ENCODE peak calls at places on chromosomes 5 and 9, in five cellular contexts. One of them, this sample, is unnamed.

GRCh38 chr9:114938687-114939575 is 8.5 kb upstream of the TNFSF8 start:
- DNase-seq in PC-9: no peak
- DNase-seq in fibroblast of lung: peak
- DNase-seq in GM23248: peak
- DNase-seq in HCT116: no peak
- DNase-seq in this sample: peak

GRCh38 chr9:120868676-120869359 is 8.2 kb downstream of the PHF19 start:
- DNase-seq in PC-9: peak
- DNase-seq in fibroblast of lung: peak
- DNase-seq in GM23248: peak
- DNase-seq in HCT116: peak
- DNase-seq in this sample: peak

GRCh38 chr5:92909545-92909962 is 671.5 kb downstream of the NR2F1-AS1 start:
- DNase-seq in PC-9: no peak
- DNase-seq in fibroblast of lung: peak
- DNase-seq in GM23248: peak
- DNase-seq in HCT116: no peak
- DNase-seq in this sample: peak

GRCh38 chr9:135507104-135508035 is 6.9 kb downstream of the MRPS2 start:
- DNase-seq in PC-9: no peak
- DNase-seq in fibroblast of lung: no peak
- DNase-seq in GM23248: no peak
- DNase-seq in HCT116: no peak
- DNase-seq in this sample: no peak

GRCh38 chr9:8208465-8208864 is 408.9 kb upstream of the DMAC1 start:
- DNase-seq in PC-9: no peak
- DNase-seq in fibroblast of lung: peak
- DNase-seq in GM23248: no peak
- DNase-seq in HCT116: no peak
- DNase-seq in this sample: no peak

GRCh38 chr9:34518110-34518616 is 4.6 kb downstream of the ENHO start:
- DNase-seq in PC-9: no peak
- DNase-seq in fibroblast of lung: no peak
- DNase-seq in GM23248: no peak
- DNase-seq in HCT116: no peak
- DNase-seq in this sample: no peak

GRCh38 chr5:44663991-44664710 is 144.6 kb upstream of the MRPS30 start:
- DNase-seq in PC-9: no peak
- DNase-seq in fibroblast of lung: no peak
- DNase-seq in GM23248: no peak
- DNase-seq in HCT116: no peak
- DNase-seq in this sample: no peak

GRCh38 chr9:23621924-23622323 is 204.1 kb downstream of the ELAVL2 start:
- DNase-seq in PC-9: no peak
- DNase-seq in fibroblast of lung: no peak
- DNase-seq in GM23248: no peak
- DNase-seq in HCT116: no peak
- DNase-seq in this sample: peak

GRCh38 chr5:171369056-171369455 is 18.6 kb upstream of the NPM1 start:
- DNase-seq in PC-9: no peak
- DNase-seq in fibroblast of lung: no peak
- DNase-seq in GM23248: no peak
- DNase-seq in HCT116: no peak
- DNase-seq in this sample: no peak

GRCh38 chr9:127426756-127427155 is 2.6 kb downstream of the ZNF79 start:
- DNase-seq in PC-9: no peak
- DNase-seq in fibroblast of lung: no peak
- DNase-seq in GM23248: no peak
- DNase-seq in HCT116: no peak
- DNase-seq in this sample: no peak

GRCh38 chr5:95734156-95734555 is 3.0 kb downstream of the RHOBTB3 start:
- DNase-seq in PC-9: no peak
- DNase-seq in fibroblast of lung: peak
- DNase-seq in GM23248: peak
- DNase-seq in HCT116: no peak
- DNase-seq in this sample: no peak

GRCh38 chr5:150069619-150070276 is 16.6 kb downstream of the CSF1R start:
- DNase-seq in PC-9: no peak
- DNase-seq in fibroblast of lung: no peak
- DNase-seq in GM23248: no peak
- DNase-seq in HCT116: no peak
- DNase-seq in this sample: no peak

GRCh38 chr5:80077317-80077716 is 42.2 kb downstream of the THBS4 start:
- DNase-seq in PC-9: no peak
- DNase-seq in fibroblast of lung: no peak
- DNase-seq in GM23248: no peak
- DNase-seq in HCT116: no peak
- DNase-seq in this sample: no peak

GRCh38 chr5:3607541-3608147 is 12.0 kb downstream of the IRX1 start:
- DNase-seq in PC-9: no peak
- DNase-seq in fibroblast of lung: no peak
- DNase-seq in GM23248: no peak
- DNase-seq in HCT116: no peak
- DNase-seq in this sample: no peak

GRCh38 chr5:144183254-144183889 is 12.7 kb downstream of the KCTD16 start:
- DNase-seq in PC-9: no peak
- DNase-seq in fibroblast of lung: peak
- DNase-seq in GM23248: peak
- DNase-seq in HCT116: no peak
- DNase-seq in this sample: peak

GRCh38 chr5:53430618-53431252 is 49.7 kb upstream of the FST start:
- DNase-seq in PC-9: no peak
- DNase-seq in fibroblast of lung: peak
- DNase-seq in GM23248: peak
- DNase-seq in HCT116: peak
- DNase-seq in this sample: peak

GRCh38 chr5:133552925-133553525 is 59.3 kb downstream of the FSTL4 start:
- DNase-seq in PC-9: peak
- DNase-seq in fibroblast of lung: peak
- DNase-seq in GM23248: peak
- DNase-seq in HCT116: peak
- DNase-seq in this sample: peak

GRCh38 chr5:176810687-176811501 is 535 bp downstream of the UNC5A start:
- DNase-seq in PC-9: no peak
- DNase-seq in fibroblast of lung: peak
- DNase-seq in GM23248: peak
- DNase-seq in HCT116: no peak
- DNase-seq in this sample: no peak
- H3K4me3 ChIP-seq in PC-9: peak
- H3K4me3 ChIP-seq in fibroblast of lung: peak
- H3K4me3 ChIP-seq in GM23248: peak
- H3K4me3 ChIP-seq in HCT116: peak
- H3K4me3 ChIP-seq in this sample: peak

DNA sequence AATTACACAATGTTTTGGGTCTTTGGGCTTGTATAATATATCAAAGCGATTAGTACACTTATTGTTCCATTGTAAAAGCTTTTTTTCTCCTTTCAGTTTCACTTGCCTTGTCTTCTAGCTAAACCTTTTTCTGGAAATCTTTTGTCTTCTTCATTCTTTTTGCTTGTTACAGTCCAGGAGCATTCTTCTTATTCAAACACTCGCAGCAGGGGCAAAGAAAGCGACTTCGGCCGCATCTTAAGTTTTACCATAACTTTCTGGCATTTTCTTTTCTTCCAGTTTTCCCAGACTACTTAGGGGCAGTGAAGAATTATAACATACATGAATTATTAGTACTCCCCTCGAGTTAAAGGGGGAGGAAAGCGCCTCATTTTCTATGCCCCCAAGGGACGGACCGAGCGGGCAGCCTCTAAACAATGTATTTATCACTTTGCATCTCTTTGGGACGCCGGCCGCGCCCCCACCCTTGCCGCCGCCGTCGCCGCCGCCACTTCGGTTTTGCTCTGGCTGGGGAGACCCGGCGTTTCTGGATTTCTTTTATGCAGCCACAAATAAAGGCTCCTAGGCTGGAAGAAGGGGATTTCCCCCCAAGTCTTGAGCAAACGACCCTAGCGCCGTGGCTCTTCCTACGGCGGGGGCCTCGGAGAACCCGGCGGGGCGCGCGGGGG is 7.5 kb upstream of the NEUROG1 start:
- DNase-seq in PC-9: no peak
- DNase-seq in fibroblast of lung: no peak
- DNase-seq in GM23248: no peak
- DNase-seq in HCT116: no peak
- DNase-seq in this sample: no peak
- TF ChIP-seq EZH2 in PC-9: no peak
- TF ChIP-seq EZH2 in fibroblast of lung: peak
- TF ChIP-seq EZH2 in GM23248: peak
- TF ChIP-seq EZH2 in HCT116: no peak
- TF ChIP-seq EZH2 in this sample: peak

DNA sequence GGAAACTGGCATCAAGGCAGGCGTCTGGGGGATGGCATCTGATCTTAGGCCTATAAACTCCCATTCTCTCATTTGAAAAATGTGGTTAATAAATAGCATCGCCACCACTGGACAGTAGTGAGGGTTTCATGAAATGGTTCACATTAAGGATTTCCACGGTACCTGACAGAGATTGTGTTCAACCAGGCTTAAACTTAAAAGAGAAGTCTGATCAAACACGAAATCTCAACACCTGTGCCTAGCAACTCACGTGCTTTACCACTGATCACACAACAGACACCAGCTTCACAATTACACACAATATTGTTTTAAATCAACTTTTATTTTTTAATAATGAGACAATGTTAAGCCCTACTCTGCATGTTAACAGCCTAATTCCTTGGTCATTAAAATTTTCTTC is 2.9 kb downstream of the DENND1A start:
- DNase-seq in PC-9: no peak
- DNase-seq in fibroblast of lung: no peak
- DNase-seq in GM23248: no peak
- DNase-seq in HCT116: no peak
- DNase-seq in this sample: no peak
- H3K4me3 ChIP-seq in PC-9: peak
- H3K4me3 ChIP-seq in fibroblast of lung: no peak
- H3K4me3 ChIP-seq in GM23248: no peak
- H3K4me3 ChIP-seq in HCT116: no peak
- H3K4me3 ChIP-seq in this sample: no peak

GRCh38 chr9:112886351-112886750 is 4.3 kb downstream of the SLC46A2 start:
- DNase-seq in PC-9: no peak
- DNase-seq in fibroblast of lung: no peak
- DNase-seq in GM23248: no peak
- DNase-seq in HCT116: no peak
- DNase-seq in this sample: no peak

GRCh38 chr9:112891521-112891920 is 845 bp upstream of the SLC46A2 start:
- DNase-seq in PC-9: no peak
- DNase-seq in fibroblast of lung: no peak
- DNase-seq in GM23248: no peak
- DNase-seq in HCT116: no peak
- DNase-seq in this sample: no peak

GRCh38 chr9:112887377-112887776 is 3.3 kb downstream of the SLC46A2 start:
- DNase-seq in PC-9: no peak
- DNase-seq in fibroblast of lung: no peak
- DNase-seq in GM23248: no peak
- DNase-seq in HCT116: no peak
- DNase-seq in this sample: peak

GRCh38 chr9:112894031-112894430 is 3.4 kb upstream of the SLC46A2 start:
- DNase-seq in PC-9: no peak
- DNase-seq in fibroblast of lung: no peak
- DNase-seq in GM23248: peak
- DNase-seq in HCT116: no peak
- DNase-seq in this sample: no peak

DNA sequence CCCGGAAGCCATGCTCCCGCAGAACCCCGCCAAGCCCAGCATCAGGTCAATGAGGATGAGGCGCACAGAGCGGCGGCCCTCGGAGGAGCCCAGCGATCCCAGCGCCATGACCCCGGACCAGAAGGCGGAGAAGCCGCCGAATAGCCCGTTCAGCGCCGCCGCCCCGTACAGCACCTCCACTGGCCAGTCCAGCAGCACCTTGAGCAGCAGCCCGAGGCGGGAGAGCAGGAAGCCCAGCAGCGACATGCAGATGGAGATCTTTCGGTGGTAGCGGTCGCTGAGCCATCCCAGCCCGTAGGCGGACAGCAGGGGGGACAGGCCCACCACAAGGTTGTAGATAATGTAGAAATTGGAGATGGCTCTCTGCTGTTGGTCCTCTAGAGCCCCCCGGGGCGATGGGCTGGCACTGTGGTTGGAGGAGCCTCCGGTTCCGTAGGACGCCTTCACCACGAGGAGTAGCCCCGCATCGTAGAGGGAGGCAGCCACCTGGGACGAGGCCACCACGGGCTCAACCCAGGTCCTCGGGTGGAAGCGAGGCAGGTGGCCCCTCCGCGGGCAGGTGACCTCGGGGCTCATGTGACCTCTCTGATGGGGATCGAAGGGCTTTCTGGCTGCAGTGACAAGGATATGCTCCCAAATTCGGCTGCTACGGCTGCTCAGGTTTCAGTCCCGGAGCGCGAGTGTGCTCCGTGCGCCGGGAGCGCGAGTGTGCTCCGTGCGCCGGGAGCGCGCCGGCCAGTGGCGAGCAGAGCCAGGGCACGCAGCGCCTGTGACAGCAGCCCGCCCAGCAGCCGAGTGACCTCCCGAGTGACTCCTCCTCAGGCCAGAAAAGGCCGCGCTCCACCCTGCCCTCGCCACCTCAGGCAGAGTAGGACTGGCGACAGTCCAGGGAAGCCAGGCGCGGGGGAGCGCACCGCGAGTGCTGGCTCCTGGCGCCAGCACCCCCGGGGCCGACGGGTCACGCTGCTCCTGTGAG is at the start of gene SLC46A2:
- DNase-seq in PC-9: peak
- DNase-seq in fibroblast of lung: no peak
- DNase-seq in GM23248: peak
- DNase-seq in HCT116: no peak
- DNase-seq in this sample: peak
- TF ChIP-seq EZH2 in PC-9: no peak
- TF ChIP-seq EZH2 in fibroblast of lung: no peak
- TF ChIP-seq EZH2 in GM23248: no peak
- TF ChIP-seq EZH2 in HCT116: no peak
- TF ChIP-seq EZH2 in this sample: no peak

GRCh38 chr5:106680330-106680729 is 990.4 kb downstream of the EFNA5 start:
- DNase-seq in PC-9: no peak
- DNase-seq in fibroblast of lung: peak
- DNase-seq in GM23248: no peak
- DNase-seq in HCT116: no peak
- DNase-seq in this sample: no peak
- H3K4me3 ChIP-seq in PC-9: no peak
- H3K4me3 ChIP-seq in fibroblast of lung: no peak
- H3K4me3 ChIP-seq in GM23248: no peak
- H3K4me3 ChIP-seq in HCT116: no peak
- H3K4me3 ChIP-seq in this sample: no peak

This sample was measured in A673.